ENCODE peak calls at places on chromosomes 4 and X, in five cellular contexts. G, T, H, Y and D are unnamed samples.

GRCh38 chrX:72101597-72102037 is 30.1 kb downstream of the RTL5 start:
- DNase-seq in G (no peak), T (no peak), H (no peak), Y (peak; percentile 78), D (no peak)

GRCh38 chr4:65014078-65014477 is 604.8 kb upstream of the TECRL start:
- DNase-seq in G (no peak), T (no peak), H (no peak), Y (no peak), D (no peak)

GRCh38 chr4:126778348-126778747 is 854.4 kb upstream of the INTU start:
- DNase-seq in G (no peak), T (no peak), H (no peak), Y (peak; percentile 15), D (no peak)

GRCh38 chr4:161189286-161190134 is 974.3 kb downstream of the FSTL5 start:
- DNase-seq in G (no peak), T (no peak), H (no peak), Y (no peak), D (no peak)

GRCh38 chrX:11351375-11352295 is 58.4 kb downstream of the AMELX start:
- DNase-seq in G (peak; percentile 55), T (peak; percentile 14), H (peak; percentile 92), Y (no peak), D (peak; percentile 16)

GRCh38 chr4:36255575-36255974 is 11.3 kb upstream of the ARAP2 start:
- DNase-seq in G (no peak), T (no peak), H (no peak), Y (peak; percentile 73), D (no peak)

GRCh38 chr4:133208694-133209285 is 59.7 kb downstream of the PCDH10 start:
- DNase-seq in G (no peak), T (no peak), H (no peak), Y (no peak), D (no peak)

GRCh38 chrX:38126179-38126578 is 94.5 kb downstream of the SRPX start:
- DNase-seq in G (no peak), T (no peak), H (no peak), Y (peak; percentile 12), D (no peak)

GRCh38 chr4:153151535-153152452 is 52.4 kb upstream of the TRIM2 start:
- DNase-seq in G (no peak), T (no peak), H (no peak), Y (peak; percentile 71), D (peak; percentile 85)

GRCh38 chr4:3781193-3781886 is 15.2 kb downstream of the ADRA2C start:
- DNase-seq in G (no peak), T (no peak), H (no peak), Y (peak; percentile 38), D (no peak)

GRCh38 chrX:27565992-27566391 is 24.2 kb upstream of the DCAF8L2 start:
- DNase-seq in G (no peak), T (no peak), H (no peak), Y (no peak), D (peak; percentile 9)

GRCh38 chr4:163701915-163702314 is 207.4 kb downstream of the TMA16 start:
- DNase-seq in G (no peak), T (no peak), H (no peak), Y (no peak), D (no peak)

GRCh38 chr4:154958621-154959358 is 177.7 kb downstream of the RBM46 start:
- DNase-seq in G (peak; percentile 60), T (no peak), H (no peak), Y (no peak), D (peak; percentile 44)

GRCh38 chrX:71221145-71221544 is 1.9 kb upstream of the GJB1 start:
- DNase-seq in G (no peak), T (no peak), H (no peak), Y (no peak), D (no peak)

GRCh38 chrX:128975716-128976115 is 547.6 kb downstream of the SMARCA1 start:
- DNase-seq in G (no peak), T (no peak), H (no peak), Y (peak; percentile 33), D (peak; percentile 33)

GRCh38 chr4:162872001-162872400 is 294.7 kb downstream of the NAF1 start:
- DNase-seq in G (no peak), T (no peak), H (no peak), Y (no peak), D (no peak)

GRCh38 chr4:577499-578450 is 1.7 kb upstream of the TMEM271 start:
- DNase-seq in G (no peak), T (no peak), H (no peak), Y (peak; percentile 95), D (no peak)

GRCh38 chrX:32483534-32484136 is 727.7 kb downstream of the DMD start:
- DNase-seq in G (no peak), T (no peak), H (no peak), Y (peak; percentile 1), D (no peak)

GRCh38 chr4:147933316-147933715 is 201.4 kb downstream of the ARHGAP10 start:
- DNase-seq in G (no peak), T (no peak), H (no peak), Y (no peak), D (no peak)

GRCh38 chr4:140344111-140344510 is 29.3 kb upstream of the SCOC start:
- DNase-seq in G (no peak), T (no peak), H (no peak), Y (no peak), D (peak; percentile 45)

GRCh38 chrX:153968754-153969124 is 2.9 kb downstream of the HCFC1 start:
- DNase-seq in G (no peak), T (no peak), H (no peak), Y (peak; percentile 74), D (no peak)

GRCh38 chr4:72031868-72032619 is at the start of gene NPFFR2:
- DNase-seq in G (peak; percentile 58), T (no peak), H (no peak), Y (no peak), D (peak; percentile 19)

GRCh38 chr4:109590841-109591357 is 30.9 kb downstream of the MCUB start:
- DNase-seq in G (no peak), T (no peak), H (no peak), Y (no peak), D (no peak)

GRCh38 chr4:100848865-100849264 is 331.0 kb upstream of the EMCN start:
- DNase-seq in G (no peak), T (no peak), H (no peak), Y (peak; percentile 40), D (no peak)

GRCh38 chr4:74044676-74045075 is 6.2 kb upstream of the CXCL3 start:
- DNase-seq in G (no peak), T (no peak), H (no peak), Y (no peak), D (no peak)

GRCh38 chr4:74045772-74046171 is 7.3 kb upstream of the CXCL3 start:
- DNase-seq in G (no peak), T (no peak), H (no peak), Y (no peak), D (no peak)

GRCh38 chr4:74045247-74045646 is 6.8 kb upstream of the CXCL3 start:
- DNase-seq in G (no peak), T (no peak), H (no peak), Y (no peak), D (no peak)

GRCh38 chr4:74041418-74041817 is 2.9 kb upstream of the CXCL3 start:
- DNase-seq in G (no peak), T (no peak), H (no peak), Y (no peak), D (no peak)

DNA sequence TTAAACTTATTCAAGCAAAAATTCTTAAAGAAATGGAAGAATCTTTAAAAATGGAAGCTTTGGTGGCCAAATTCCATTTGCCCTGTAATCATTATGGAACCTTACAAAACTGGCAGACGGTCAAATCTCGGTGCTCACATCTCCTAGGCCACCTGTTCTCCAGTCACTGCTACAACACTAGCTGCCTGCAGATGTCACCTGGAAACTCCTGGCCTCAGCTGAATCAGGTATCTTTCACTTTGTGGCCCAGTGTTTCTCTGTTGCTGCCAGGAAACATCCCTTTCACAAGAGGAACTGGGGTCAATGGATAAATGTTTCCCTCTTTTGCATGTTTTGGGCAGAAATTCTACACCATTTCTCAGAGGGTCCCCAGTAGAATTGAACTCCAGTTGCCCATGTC is 4.2 kb upstream of the CXCL3 start:
- DNase-seq in G (no peak), T (no peak), H (no peak), Y (no peak), D (peak; percentile 21)
- TF ChIP-seq CTCF in G (no peak), T (no peak), H (no peak), Y (no peak), D (peak; percentile 24)

GRCh38 chr4:6929735-6930464 is 20.3 kb downstream of the TBC1D14 start:
- DNase-seq in G (no peak), T (no peak), H (no peak), Y (peak; percentile 80), D (no peak)
- TF ChIP-seq POLR2A in G (no peak), T (no peak), H (no peak), Y (no peak), D (no peak)

GRCh38 chrX:130117166-130117565 is 6.9 kb upstream of the ELF4 start:
- DNase-seq in G (no peak), T (no peak), H (no peak), Y (no peak), D (no peak)
- TF ChIP-seq CTCF in G (no peak), T (no peak), H (no peak), Y (no peak), D (no peak)

DNA sequence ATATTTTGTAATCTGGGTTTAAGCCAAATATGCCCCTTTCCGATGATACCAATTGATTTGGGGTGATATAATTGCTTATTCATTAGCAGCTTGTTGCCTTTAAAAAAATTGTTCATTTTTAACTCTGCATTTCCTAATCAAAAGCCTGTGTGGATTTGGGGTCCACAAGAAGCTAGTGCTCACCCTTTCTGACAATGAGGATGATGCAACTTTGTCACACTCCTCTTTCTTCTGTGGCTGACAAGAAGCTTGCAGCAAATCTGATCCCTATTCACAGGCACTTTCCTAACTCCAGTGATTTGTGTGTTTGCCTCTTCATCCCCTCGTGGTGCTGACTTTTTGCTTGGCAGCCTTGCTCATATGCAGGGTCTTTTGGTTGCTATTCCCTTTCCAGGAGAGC is 182.7 kb upstream of the LDB2 start:
- DNase-seq in G (no peak), T (no peak), H (no peak), Y (no peak), D (no peak)
- TF ChIP-seq POLR2A in G (no peak), T (no peak), H (no peak), Y (no peak), D (no peak)

GRCh38 chr4:22434895-22435294 is 81.0 kb downstream of the ADGRA3 start:
- DNase-seq in G (no peak), T (no peak), H (no peak), Y (peak; percentile 60), D (peak; percentile 55)
- TF ChIP-seq CTCF in G (peak; percentile 36), T (no peak), H (peak; percentile 31), Y (peak; percentile 62), D (peak; percentile 23)